ENCODE peak calls at places on chromosomes 7 and 10, in five cellular contexts. One of them, this sample, is unnamed.
A peak's percentile ranks its signal among the peaks of the same experiment; 100 is the strongest.

GRCh38 chr7:81327468-81327867 is 408.6 kb upstream of the SEMA3C start:
- DNase-seq in H1: no peak
- DNase-seq in IMR-90: peak; percentile 28
- DNase-seq in mesendoderm: no peak
- DNase-seq in neuronal stem cell: no peak
- DNase-seq in this sample: no peak

GRCh38 chr7:140656548-140657515 is 15.9 kb upstream of the ADCK2 start:
- DNase-seq in H1: no peak
- DNase-seq in IMR-90: peak; percentile 70
- DNase-seq in mesendoderm: no peak
- DNase-seq in neuronal stem cell: no peak
- DNase-seq in this sample: peak; percentile 87

GRCh38 chr7:70492641-70493040 is 639.3 kb upstream of the GALNT17 start:
- DNase-seq in H1: no peak
- DNase-seq in IMR-90: no peak
- DNase-seq in mesendoderm: no peak
- DNase-seq in neuronal stem cell: no peak
- DNase-seq in this sample: no peak

GRCh38 chr10:62093863-62094291 is 174.8 kb downstream of the RTKN2 start:
- DNase-seq in H1: no peak
- DNase-seq in IMR-90: peak; percentile 79
- DNase-seq in mesendoderm: peak; percentile 14
- DNase-seq in neuronal stem cell: no peak
- DNase-seq in this sample: peak; percentile 50

GRCh38 chr10:12847361-12847975 is 154.0 kb downstream of the CCDC3 start:
- DNase-seq in H1: peak; percentile 63
- DNase-seq in IMR-90: no peak
- DNase-seq in mesendoderm: peak; percentile 86
- DNase-seq in neuronal stem cell: no peak
- DNase-seq in this sample: peak; percentile 62

GRCh38 chr10:30893208-30893607 is 138.5 kb downstream of the ZNF438 start:
- DNase-seq in H1: no peak
- DNase-seq in IMR-90: peak; percentile 55
- DNase-seq in mesendoderm: no peak
- DNase-seq in neuronal stem cell: no peak
- DNase-seq in this sample: no peak

GRCh38 chr7:106419455-106420182 is 134.8 kb upstream of the NAMPT start:
- DNase-seq in H1: no peak
- DNase-seq in IMR-90: no peak
- DNase-seq in mesendoderm: no peak
- DNase-seq in neuronal stem cell: no peak
- DNase-seq in this sample: no peak

GRCh38 chr7:134470864-134471263 is 12.0 kb upstream of the AKR1B1 start:
- DNase-seq in H1: no peak
- DNase-seq in IMR-90: peak; percentile 79
- DNase-seq in mesendoderm: no peak
- DNase-seq in neuronal stem cell: no peak
- DNase-seq in this sample: peak; percentile 58

GRCh38 chr7:149885191-149886017 is 11.6 kb downstream of the ATP6V0E2 start:
- DNase-seq in H1: peak; percentile 47
- DNase-seq in IMR-90: no peak
- DNase-seq in mesendoderm: peak; percentile 80
- DNase-seq in neuronal stem cell: peak; percentile 46
- DNase-seq in this sample: peak; percentile 28

GRCh38 chr10:86872757-86873156 is 84.7 kb downstream of the MMRN2 start:
- DNase-seq in H1: no peak
- DNase-seq in IMR-90: no peak
- DNase-seq in mesendoderm: peak; percentile 79
- DNase-seq in neuronal stem cell: no peak
- DNase-seq in this sample: no peak

GRCh38 chr10:74056081-74056818 is 58.3 kb downstream of the VCL start:
- DNase-seq in H1: no peak
- DNase-seq in IMR-90: peak; percentile 85
- DNase-seq in mesendoderm: peak; percentile 48
- DNase-seq in neuronal stem cell: no peak
- DNase-seq in this sample: peak; percentile 73

GRCh38 chr7:47582748-47583740 is 1.1 kb upstream of the TNS3 start:
- DNase-seq in H1: no peak
- DNase-seq in IMR-90: no peak
- DNase-seq in mesendoderm: no peak
- DNase-seq in neuronal stem cell: no peak
- DNase-seq in this sample: no peak

GRCh38 chr7:30076411-30076810 is 48.2 kb downstream of the PLEKHA8 start:
- DNase-seq in H1: no peak
- DNase-seq in IMR-90: no peak
- DNase-seq in mesendoderm: no peak
- DNase-seq in neuronal stem cell: no peak
- DNase-seq in this sample: no peak

GRCh38 chr10:26448706-26449435 is 10.7 kb downstream of the APBB1IP start:
- DNase-seq in H1: no peak
- DNase-seq in IMR-90: no peak
- DNase-seq in mesendoderm: no peak
- DNase-seq in neuronal stem cell: no peak
- DNase-seq in this sample: no peak

GRCh38 chr7:2715341-2716231 is 27.6 kb downstream of the AMZ1 start:
- DNase-seq in H1: no peak
- DNase-seq in IMR-90: peak; percentile 57
- DNase-seq in mesendoderm: no peak
- DNase-seq in neuronal stem cell: no peak
- DNase-seq in this sample: no peak

GRCh38 chr10:98332623-98333269 is 64.8 kb upstream of the LOXL4 start:
- DNase-seq in H1: no peak
- DNase-seq in IMR-90: peak; percentile 54
- DNase-seq in mesendoderm: no peak
- DNase-seq in neuronal stem cell: no peak
- DNase-seq in this sample: no peak

GRCh38 chr7:96045919-96046318 is 273.6 kb downstream of the DYNC1I1 start:
- DNase-seq in H1: no peak
- DNase-seq in IMR-90: no peak
- DNase-seq in mesendoderm: peak; percentile 31
- DNase-seq in neuronal stem cell: no peak
- DNase-seq in this sample: no peak

GRCh38 chr7:128163473-128163872 is 77.6 kb upstream of the LEP start:
- DNase-seq in H1: no peak
- DNase-seq in IMR-90: no peak
- DNase-seq in mesendoderm: no peak
- DNase-seq in neuronal stem cell: no peak
- DNase-seq in this sample: no peak

GRCh38 chr7:45889367-45890067 is 1.2 kb downstream of the IGFBP1 start:
- DNase-seq in H1: no peak
- DNase-seq in IMR-90: no peak
- DNase-seq in mesendoderm: peak; percentile 8
- DNase-seq in neuronal stem cell: no peak
- DNase-seq in this sample: no peak

GRCh38 chr10:62014510-62014909 is 113.0 kb downstream of the ARID5B start:
- DNase-seq in H1: no peak
- DNase-seq in IMR-90: no peak
- DNase-seq in mesendoderm: no peak
- DNase-seq in neuronal stem cell: no peak
- DNase-seq in this sample: peak; percentile 56

GRCh38 chr10:33950216-33950615 is 615.7 kb upstream of the NRP1 start:
- DNase-seq in H1: no peak
- DNase-seq in IMR-90: no peak
- DNase-seq in mesendoderm: no peak
- DNase-seq in neuronal stem cell: no peak
- DNase-seq in this sample: no peak

GRCh38 chr7:51121036-51121780 is 195.4 kb downstream of the COBL start:
- DNase-seq in H1: no peak
- DNase-seq in IMR-90: no peak
- DNase-seq in mesendoderm: no peak
- DNase-seq in neuronal stem cell: no peak
- DNase-seq in this sample: no peak

GRCh38 chr10:131098416-131098952 is 213.0 kb downstream of the TCERG1L start:
- DNase-seq in H1: no peak
- DNase-seq in IMR-90: no peak
- DNase-seq in mesendoderm: no peak
- DNase-seq in neuronal stem cell: no peak
- DNase-seq in this sample: peak; percentile 90

GRCh38 chr7:122674502-122674901 is 24.4 kb downstream of the RNF133 start:
- DNase-seq in H1: no peak
- DNase-seq in IMR-90: no peak
- DNase-seq in mesendoderm: no peak
- DNase-seq in neuronal stem cell: no peak
- DNase-seq in this sample: peak; percentile 20

DNA sequence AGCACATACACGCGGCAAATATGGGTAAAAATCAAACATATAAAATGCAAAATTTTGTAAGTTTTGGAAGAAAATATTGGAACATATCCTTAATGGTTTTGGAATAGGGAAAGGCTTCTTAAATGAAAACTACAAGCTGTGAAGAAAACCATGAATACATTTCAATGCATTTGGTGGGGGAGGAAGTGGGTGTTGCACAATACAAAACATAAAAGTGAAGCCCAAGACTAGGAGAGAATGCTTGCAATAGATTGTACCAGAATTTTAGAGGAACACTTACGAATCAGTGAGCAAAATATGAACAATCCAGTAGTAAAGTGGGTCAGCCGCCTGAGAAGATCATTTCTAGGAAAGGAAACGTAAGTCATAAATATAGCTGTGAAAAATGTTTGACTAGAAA is 322.6 kb upstream of the MKI67 start:
- DNase-seq in H1: no peak
- DNase-seq in IMR-90: no peak
- DNase-seq in mesendoderm: no peak
- DNase-seq in neuronal stem cell: no peak
- DNase-seq in this sample: no peak
- H3K4ac ChIP-seq in H1: no peak overlapping the region
- H3K4ac ChIP-seq in IMR-90: no peak overlapping the region
- H3K4ac ChIP-seq in mesendoderm: no peak overlapping the region
- H3K4ac ChIP-seq in neuronal stem cell: no peak overlapping the region
- H3K4ac ChIP-seq in this sample: no peak overlapping the region

GRCh38 chr10:113142601-113143000 is 192.6 kb downstream of the TCF7L2 start:
- DNase-seq in H1: no peak
- DNase-seq in IMR-90: no peak
- DNase-seq in mesendoderm: no peak
- DNase-seq in neuronal stem cell: no peak
- DNase-seq in this sample: no peak

GRCh38 chr10:113139695-113140094 is 189.6 kb downstream of the TCF7L2 start:
- DNase-seq in H1: no peak
- DNase-seq in IMR-90: peak; percentile 32
- DNase-seq in mesendoderm: peak; percentile 44
- DNase-seq in neuronal stem cell: no peak
- DNase-seq in this sample: no peak

GRCh38 chr10:113135025-113135424 is 185.0 kb downstream of the TCF7L2 start:
- DNase-seq in H1: peak; percentile 61
- DNase-seq in IMR-90: no peak
- DNase-seq in mesendoderm: no peak
- DNase-seq in neuronal stem cell: peak; percentile 69
- DNase-seq in this sample: no peak

GRCh38 chr10:113138937-113139585 is 189.0 kb downstream of the TCF7L2 start:
- DNase-seq in H1: no peak
- DNase-seq in IMR-90: no peak
- DNase-seq in mesendoderm: no peak
- DNase-seq in neuronal stem cell: no peak
- DNase-seq in this sample: no peak

GRCh38 chr10:113140612-113141011 is 190.6 kb downstream of the TCF7L2 start:
- DNase-seq in H1: no peak
- DNase-seq in IMR-90: no peak
- DNase-seq in mesendoderm: peak; percentile 51
- DNase-seq in neuronal stem cell: no peak
- DNase-seq in this sample: no peak
- H3K79me1 ChIP-seq in H1: peaks cover 21% of the 10 kb centered on the region
- H3K79me1 ChIP-seq in IMR-90: peaks cover 17% of the 10 kb centered on the region
- H3K79me1 ChIP-seq in mesendoderm: peaks cover 19% of the 10 kb centered on the region
- H3K79me1 ChIP-seq in neuronal stem cell: peaks cover 5% of the 10 kb centered on the region
- H3K79me1 ChIP-seq in this sample: no peaks in the 10 kb centered on the region

DNA sequence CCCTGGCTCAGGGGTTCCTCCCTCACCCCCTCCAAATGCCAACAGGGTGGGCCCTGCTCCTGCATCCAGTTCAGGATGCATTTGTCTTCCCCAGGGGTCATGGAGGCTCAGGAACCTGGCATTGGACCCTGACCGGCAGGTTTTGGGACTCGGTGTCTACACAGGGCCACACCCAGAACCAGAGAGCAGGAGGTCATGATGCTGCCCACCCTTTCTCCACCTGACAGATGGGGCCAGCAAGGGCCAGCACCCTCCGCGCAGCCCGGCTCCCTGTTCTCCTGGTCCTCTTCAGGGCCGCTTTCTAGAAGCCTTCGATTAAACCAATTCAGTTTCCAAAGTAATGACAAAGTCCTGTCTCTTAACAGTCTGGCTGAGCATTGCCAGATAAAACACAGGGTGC is 50.2 kb downstream of the CAMK2B start:
- DNase-seq in H1: no peak
- DNase-seq in IMR-90: no peak
- DNase-seq in mesendoderm: no peak
- DNase-seq in neuronal stem cell: no peak
- DNase-seq in this sample: no peak
- H3K36me3 ChIP-seq in H1: no peaks in the 10 kb centered on the region
- H3K36me3 ChIP-seq in IMR-90: no peaks in the 10 kb centered on the region
- H3K36me3 ChIP-seq in mesendoderm: no peaks in the 10 kb centered on the region
- H3K36me3 ChIP-seq in neuronal stem cell: no peaks in the 10 kb centered on the region
- H3K36me3 ChIP-seq in this sample: no peaks in the 10 kb centered on the region

GRCh38 chr10:102435098-102435497 is 2.7 kb upstream of the CUEDC2 start:
- DNase-seq in H1: no peak
- DNase-seq in IMR-90: no peak
- DNase-seq in mesendoderm: no peak
- DNase-seq in neuronal stem cell: no peak
- DNase-seq in this sample: no peak

GRCh38 chr10:102433619-102434046 is 1.3 kb upstream of the CUEDC2 start:
- DNase-seq in H1: no peak
- DNase-seq in IMR-90: no peak
- DNase-seq in mesendoderm: no peak
- DNase-seq in neuronal stem cell: no peak
- DNase-seq in this sample: no peak

GRCh38 chr10:102434251-102434913 is 2.0 kb upstream of the CUEDC2 start:
- DNase-seq in H1: no peak
- DNase-seq in IMR-90: peak; percentile 64
- DNase-seq in mesendoderm: peak; percentile 49
- DNase-seq in neuronal stem cell: no peak
- DNase-seq in this sample: no peak

GRCh38 chr10:102431452-102432124 is 786 bp downstream of the CUEDC2 start:
- DNase-seq in H1: no peak
- DNase-seq in IMR-90: no peak
- DNase-seq in mesendoderm: peak; percentile 55
- DNase-seq in neuronal stem cell: no peak
- DNase-seq in this sample: no peak

GRCh38 chr10:102432162-102432950 is at the start of gene CUEDC2:
- DNase-seq in H1: peak; percentile 90
- DNase-seq in IMR-90: peak; percentile 94
- DNase-seq in mesendoderm: peak; percentile 98
- DNase-seq in neuronal stem cell: peak; percentile 96
- DNase-seq in this sample: peak; percentile 99
- H3K4ac ChIP-seq in H1: peak within 1 kb of the TSS; percentile 13
- H3K4ac ChIP-seq in IMR-90: peak within 1 kb of the TSS; percentile 81
- H3K4ac ChIP-seq in mesendoderm: peak within 1 kb of the TSS; percentile 49
- H3K4ac ChIP-seq in neuronal stem cell: no peak within 1 kb of the TSS
- H3K4ac ChIP-seq in this sample: peak within 1 kb of the TSS; percentile 37

DNA sequence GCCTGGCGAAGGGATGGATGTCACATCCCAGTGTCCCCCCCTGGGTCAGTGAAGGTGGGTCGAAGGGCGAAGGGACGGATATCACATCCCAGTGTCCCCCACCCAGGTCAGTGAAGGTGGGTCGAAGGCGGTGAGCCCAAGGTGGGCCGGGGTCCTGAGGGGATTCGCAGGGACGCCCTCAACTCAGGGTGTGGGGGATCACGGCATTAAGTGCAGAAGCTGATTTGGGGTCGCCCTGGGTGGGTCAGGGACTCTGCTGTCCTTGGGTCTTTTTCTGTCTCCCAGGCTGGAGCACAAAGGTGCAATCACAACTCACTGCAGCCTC is 21.9 kb downstream of the ADAP1 start:
- DNase-seq in H1: no peak
- DNase-seq in IMR-90: no peak
- DNase-seq in mesendoderm: no peak
- DNase-seq in neuronal stem cell: no peak
- DNase-seq in this sample: no peak
- H3K79me1 ChIP-seq in H1: no peaks in the 10 kb centered on the region
- H3K79me1 ChIP-seq in IMR-90: no peaks in the 10 kb centered on the region
- H3K79me1 ChIP-seq in mesendoderm: no peaks in the 10 kb centered on the region
- H3K79me1 ChIP-seq in neuronal stem cell: no peaks in the 10 kb centered on the region
- H3K79me1 ChIP-seq in this sample: no peaks in the 10 kb centered on the region